ENCODE peak calls at places on chromosomes 3 and 15, in nine cellular contexts. A is trophoblast cell; G is mucosa of descending colon; Z is CD4-positive, alpha-beta memory T cell; Q is IMR-90; X is fibroblast of lung; C is ovary; N is testis; Y is PC-9. D is an unnamed sample. For H3K9me3, the result is how much of the 10 kb centered on the place peaks cover.

GRCh38 chr15:66698318-66698961 is 3.6 kb upstream of the SMAD6 start:
- DNase-seq in A (peak), G (peak), Z (no peak), Q (peak), X (peak), C (peak), N (peak), Y (peak), D (no peak)

GRCh38 chr15:31046759-31047359 is 54.7 kb downstream of the TRPM1 start:
- DNase-seq in A (peak), G (no peak), Z (no peak), Q (no peak), X (no peak), C (no peak), N (no peak), Y (no peak), D (no peak)

GRCh38 chr3:14494279-14494972 is 45.7 kb downstream of the GRIP2 start:
- DNase-seq in A (no peak), G (peak), Z (no peak), Q (no peak), X (no peak), C (no peak), N (no peak), Y (no peak), D (no peak)

GRCh38 chr15:64456634-64457108 is 3.7 kb upstream of the ZNF609 start:
- DNase-seq in A (peak), G (no peak), Z (no peak), Q (peak), X (peak), C (no peak), N (no peak), Y (no peak), D (no peak)

GRCh38 chr3:46829699-46830208 is 33.5 kb downstream of the MYL3 start:
- DNase-seq in A (no peak), G (no peak), Z (no peak), Q (no peak), X (no peak), C (no peak), N (no peak), Y (no peak), D (no peak)

GRCh38 chr3:52021869-52022268 is 26.2 kb upstream of the RPL29 start:
- DNase-seq in A (no peak), G (no peak), Z (no peak), Q (no peak), X (no peak), C (no peak), N (no peak), Y (no peak), D (no peak)

GRCh38 chr3:155550386-155550785 is 194.5 kb downstream of the PLCH1 start:
- DNase-seq in A (no peak), G (no peak), Z (no peak), Q (no peak), X (no peak), C (no peak), N (no peak), Y (no peak), D (no peak)

GRCh38 chr15:59570364-59570763 is 41.2 kb upstream of the GCNT3 start:
- DNase-seq in A (peak), G (no peak), Z (no peak), Q (no peak), X (no peak), C (no peak), N (no peak), Y (peak), D (no peak)

GRCh38 chr3:105355355-105356063 is 11.2 kb upstream of the ALCAM start:
- DNase-seq in A (peak), G (no peak), Z (no peak), Q (peak), X (no peak), C (no peak), N (no peak), Y (no peak), D (no peak)

GRCh38 chr3:151896662-151897012 is 23.2 kb downstream of the SUCNR1 start:
- DNase-seq in A (peak), G (no peak), Z (no peak), Q (no peak), X (no peak), C (no peak), N (no peak), Y (peak), D (no peak)

GRCh38 chr3:141460097-141460704 is 26.6 kb upstream of the RASA2 start:
- DNase-seq in A (peak), G (peak), Z (peak), Q (peak), X (peak), C (peak), N (peak), Y (peak), D (peak)

GRCh38 chr3:15667484-15667883 is 65.9 kb downstream of the BTD start:
- DNase-seq in A (no peak), G (no peak), Z (peak), Q (no peak), X (no peak), C (no peak), N (no peak), Y (no peak), D (peak)

GRCh38 chr3:61634678-61635077 is 73.3 kb downstream of the PTPRG start:
- DNase-seq in A (no peak), G (no peak), Z (no peak), Q (peak), X (peak), C (no peak), N (no peak), Y (no peak), D (no peak)

GRCh38 chr3:60160792-60161175 is 1090.5 kb downstream of the FHIT start:
- DNase-seq in A (peak), G (no peak), Z (no peak), Q (no peak), X (peak), C (no peak), N (no peak), Y (no peak), D (no peak)

GRCh38 chr15:36880226-36880912 is 220.0 kb downstream of the MEIS2 start:
- DNase-seq in A (no peak), G (no peak), Z (no peak), Q (no peak), X (no peak), C (no peak), N (no peak), Y (no peak), D (no peak)

GRCh38 chr3:270688-271087 is 74.1 kb downstream of the CHL1 start:
- DNase-seq in A (no peak), G (no peak), Z (no peak), Q (no peak), X (no peak), C (no peak), N (no peak), Y (no peak), D (no peak)
- H3K9me3 ChIP-seq in A (under half), G (under half), Z (under half), Q (under half), X (under half), C (under half), N (under half), Y (under half), D (under half)

GRCh38 chr15:19944261-19944888 is 597.2 kb downstream of the GOLGA6L6 start:
- DNase-seq in A (no peak), G (no peak), Z (no peak), Q (no peak), X (no peak), C (no peak), N (no peak), Y (no peak), D (no peak)

DNA sequence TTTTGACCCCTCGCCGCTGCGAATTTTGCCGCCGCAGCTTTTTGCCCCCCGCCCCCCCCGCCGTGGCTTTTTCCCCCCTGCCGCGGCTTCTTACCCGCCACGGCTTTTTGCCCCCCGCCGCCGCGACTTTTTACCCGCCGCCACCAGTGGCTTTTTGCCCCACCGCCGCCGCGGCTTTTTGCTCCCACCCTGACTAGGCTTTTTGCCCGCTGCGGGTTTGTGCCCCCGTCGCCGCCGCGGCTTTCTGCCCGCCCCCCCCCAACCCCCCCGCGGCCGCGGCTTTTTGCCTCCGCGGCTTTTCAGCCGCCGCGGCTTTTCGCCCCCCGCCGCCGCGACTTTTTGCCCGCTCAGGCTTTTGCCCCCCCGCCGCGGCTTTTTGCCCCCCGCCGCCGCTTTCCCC is 598.1 kb downstream of the GOLGA6L6 start:
- DNase-seq in A (no peak), G (no peak), Z (no peak), Q (no peak), X (no peak), C (no peak), N (peak), Y (no peak), D (no peak)
- H3K9me3 ChIP-seq in A (under half), G (under half), Z (under half), Q (under half), X (under half), C (under half), N (under half), Y (under half), D (under half)

GRCh38 chr15:25415217-25415616 is 23.6 kb downstream of the UBE3A start:
- DNase-seq in A (no peak), G (no peak), Z (no peak), Q (no peak), X (no peak), C (no peak), N (no peak), Y (no peak), D (no peak)

GRCh38 chr15:25416693-25417092 is 22.1 kb downstream of the UBE3A start:
- DNase-seq in A (no peak), G (no peak), Z (no peak), Q (peak), X (no peak), C (no peak), N (no peak), Y (peak), D (no peak)

GRCh38 chr15:25417604-25418003 is 21.2 kb downstream of the UBE3A start:
- DNase-seq in A (no peak), G (no peak), Z (no peak), Q (no peak), X (no peak), C (no peak), N (no peak), Y (no peak), D (no peak)

GRCh38 chr15:25418202-25418601 is 20.6 kb downstream of the UBE3A start:
- DNase-seq in A (no peak), G (no peak), Z (no peak), Q (no peak), X (no peak), C (no peak), N (no peak), Y (no peak), D (no peak)

DNA sequence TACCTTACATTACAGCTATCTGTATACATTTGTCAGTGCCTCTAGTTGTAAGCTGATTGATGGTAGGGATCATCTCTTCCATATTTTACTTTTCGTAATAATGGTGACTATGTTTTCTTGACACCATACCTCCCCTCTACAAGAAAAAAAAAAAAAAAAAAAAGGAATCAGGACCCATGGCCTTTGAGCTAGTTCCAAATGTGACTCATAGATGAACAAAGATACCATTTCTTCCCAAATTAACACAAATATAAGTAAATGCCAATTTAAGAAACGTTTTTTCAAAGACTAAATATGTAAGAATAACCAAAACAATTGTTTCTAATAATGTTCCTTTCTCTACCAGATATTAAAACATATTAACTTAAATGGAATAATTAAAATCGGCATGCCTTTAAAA is 23.1 kb downstream of the UBE3A start:
- DNase-seq in A (peak), G (no peak), Z (no peak), Q (no peak), X (no peak), C (no peak), N (no peak), Y (no peak), D (no peak)
- H3K9me3 ChIP-seq in A (under half), G (under half), Z (under half), Q (under half), X (under half), C (under half), N (under half), Y (under half), D (under half)

GRCh38 chr15:48630245-48630644 is 15.3 kb downstream of the FBN1 start:
- DNase-seq in A (no peak), G (no peak), Z (no peak), Q (no peak), X (no peak), C (no peak), N (no peak), Y (no peak), D (no peak)
- H3K9me3 ChIP-seq in A (under half), G (under half), Z (under half), Q (under half), X (under half), C (under half), N (under half), Y (under half), D (under half)

GRCh38 chr15:25241241-25241801 is 197.5 kb downstream of the UBE3A start:
- DNase-seq in A (no peak), G (peak), Z (no peak), Q (no peak), X (no peak), C (no peak), N (no peak), Y (no peak), D (no peak)

GRCh38 chr15:25240461-25241021 is 198.3 kb downstream of the UBE3A start:
- DNase-seq in A (no peak), G (peak), Z (no peak), Q (no peak), X (no peak), C (no peak), N (no peak), Y (no peak), D (no peak)

GRCh38 chr15:25242957-25243799 is 195.6 kb downstream of the UBE3A start:
- DNase-seq in A (no peak), G (peak), Z (no peak), Q (no peak), X (no peak), C (no peak), N (peak), Y (no peak), D (peak)

GRCh38 chr15:25243800-25244097 is 195.1 kb downstream of the UBE3A start:
- DNase-seq in A (no peak), G (no peak), Z (no peak), Q (no peak), X (no peak), C (peak), N (no peak), Y (no peak), D (no peak)

GRCh38 chr15:25242166-25242879 is 196.5 kb downstream of the UBE3A start:
- DNase-seq in A (no peak), G (peak), Z (no peak), Q (no peak), X (no peak), C (peak), N (no peak), Y (no peak), D (peak)
- H3K9me3 ChIP-seq in A (half or more), G (half or more), Z (under half), Q (half or more), X (under half), C (under half), N (under half), Y (under half), D (under half)

GRCh38 chr3:53256704-53257055 is 858 bp upstream of the TKT start:
- DNase-seq in A (no peak), G (no peak), Z (no peak), Q (no peak), X (no peak), C (no peak), N (no peak), Y (no peak), D (no peak)

GRCh38 chr3:53257465-53257864 is 1.6 kb upstream of the TKT start:
- DNase-seq in A (no peak), G (no peak), Z (no peak), Q (no peak), X (no peak), C (no peak), N (no peak), Y (no peak), D (no peak)

GRCh38 chr3:53260286-53260785 is 4.5 kb upstream of the TKT start:
- DNase-seq in A (no peak), G (no peak), Z (no peak), Q (no peak), X (no peak), C (no peak), N (no peak), Y (no peak), D (no peak)

GRCh38 chr3:53259427-53260259 is 3.8 kb upstream of the TKT start:
- DNase-seq in A (no peak), G (no peak), Z (no peak), Q (no peak), X (peak), C (no peak), N (no peak), Y (no peak), D (no peak)

GRCh38 chr3:53258600-53259426 is 3.0 kb upstream of the TKT start:
- DNase-seq in A (no peak), G (no peak), Z (no peak), Q (no peak), X (no peak), C (no peak), N (peak), Y (no peak), D (no peak)
- H3K9me3 ChIP-seq in A (under half), G (under half), Z (under half), Q (under half), X (under half), C (under half), N (under half), Y (under half), D (under half)

GRCh38 chr3:6326760-6327159 is 534.2 kb upstream of the GRM7 start:
- DNase-seq in A (peak), G (no peak), Z (no peak), Q (no peak), X (no peak), C (no peak), N (no peak), Y (no peak), D (no peak)
- H3K9me3 ChIP-seq in A (under half), G (under half), Z (under half), Q (under half), X (under half), C (under half), N (under half), Y (under half), D (under half)

GRCh38 chr3:49727924-49728361 is 4.2 kb upstream of the GMPPB start:
- DNase-seq in A (no peak), G (no peak), Z (no peak), Q (no peak), X (no peak), C (no peak), N (no peak), Y (no peak), D (no peak)
- H3K9me3 ChIP-seq in A (under half), G (under half), Z (under half), Q (under half), X (under half), C (under half), N (under half), Y (under half), D (under half)

DNA sequence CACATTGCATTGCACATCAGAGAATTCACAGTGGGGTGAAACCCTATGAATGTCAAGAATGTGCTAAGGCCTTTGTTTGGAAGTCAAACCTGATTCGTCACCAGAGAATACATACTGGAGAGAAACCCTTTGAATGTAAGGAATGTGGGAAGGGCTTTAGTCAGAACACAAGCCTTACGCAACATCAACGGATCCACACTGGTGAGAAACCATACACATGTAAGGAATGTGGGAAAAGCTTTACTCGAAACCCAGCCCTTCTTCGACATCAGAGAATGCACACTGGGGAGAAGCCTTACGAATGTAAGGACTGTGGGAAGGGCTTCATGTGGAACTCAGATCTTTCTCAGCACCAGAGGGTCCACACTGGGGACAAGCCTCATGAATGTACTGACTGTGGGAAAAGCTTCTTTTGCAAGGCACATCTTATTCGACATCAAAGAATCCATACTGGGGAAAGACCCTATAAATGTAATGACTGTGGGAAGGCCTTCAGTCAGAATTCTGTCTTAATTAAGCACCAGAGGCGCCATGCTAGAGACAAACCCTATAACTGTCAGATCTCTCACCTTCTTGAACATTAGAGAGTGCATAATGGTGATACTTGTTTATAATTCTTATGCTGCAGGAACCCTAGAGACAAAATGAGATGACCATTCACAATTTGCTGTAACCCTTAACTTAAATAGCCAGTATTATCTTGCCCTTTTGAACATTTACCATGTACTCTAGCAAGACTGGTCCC is 9.0 kb downstream of the ZNF662 start:
- DNase-seq in A (no peak), G (no peak), Z (no peak), Q (no peak), X (peak), C (no peak), N (no peak), Y (no peak), D (no peak)
- H3K9me3 ChIP-seq in A (under half), G (half or more), Z (under half), Q (under half), X (under half), C (under half), N (under half), Y (under half), D (under half)